ENCODE peak calls at places on chromosome 20, in nine cellular contexts. C is neural progenitor cell, L is HCT116, D is GM23338, N is SK-N-SH, F is MM.1S, P is GM23248, O is PC-3, J is OCI-LY7. E is an unnamed sample.

GRCh38 chr20:64148581-64148980 is 15.7 kb upstream of the MYT1 start:
- DNase-seq in C (no peak), P (no peak), O (no peak), D (no peak), N (no peak), J (no peak), F (no peak), L (no peak), E (no peak)

GRCh38 chr20:11907621-11908020 is 10.1 kb upstream of the BTBD3 start:
- DNase-seq in P (peak; percentile 32), N (no peak), F (no peak), L (no peak), C (no peak), D (no peak), O (no peak), J (no peak), E (no peak)

GRCh38 chr20:46088409-46089075 is 1.2 kb downstream of the NCOA5 start:
- DNase-seq in D (peak; percentile 8), F (peak; percentile 45), C (peak; percentile 26), J (peak; percentile 61), P (peak; percentile 59), N (no peak), L (no peak), O (peak; percentile 68), E (peak; percentile 28)

GRCh38 chr20:23445596-23446217 is 6.2 kb downstream of the CSTL1 start:
- DNase-seq in F (no peak), C (no peak), L (peak; percentile 16), P (peak; percentile 90), O (peak; percentile 93), J (no peak), N (no peak), D (no peak), E (peak; percentile 22)

GRCh38 chr20:23200914-23201313 is 114.8 kb upstream of the CD93 start:
- DNase-seq in J (no peak), D (peak; percentile 85), L (peak; percentile 48), O (peak; percentile 70), F (no peak), N (peak; percentile 16), C (peak; percentile 51), P (peak; percentile 30), E (peak; percentile 75)

GRCh38 chr20:23366384-23366783 is 4.4 kb downstream of the GZF1 start:
- DNase-seq in P (peak; percentile 32), F (peak; percentile 53), J (peak; percentile 8), L (no peak), O (no peak), C (no peak), D (no peak), N (no peak), E (no peak)

GRCh38 chr20:17843246-17844132 is 125.1 kb downstream of the SNX5 start:
- DNase-seq in F (no peak), N (no peak), J (peak; percentile 44), P (peak; percentile 96), C (no peak), O (peak; percentile 94), L (peak; percentile 88), D (no peak), E (no peak)

GRCh38 chr20:34922654-34923381 is 32.8 kb downstream of the GSS start:
- DNase-seq in C (no peak), F (no peak), P (peak; percentile 89), D (no peak), O (peak; percentile 95), J (no peak), N (no peak), L (no peak), E (no peak)

GRCh38 chr20:49477200-49477599 is 5.3 kb downstream of the KCNB1 start:
- DNase-seq in O (no peak), J (no peak), F (peak; percentile 15), P (no peak), C (no peak), N (peak; percentile 48), D (peak; percentile 30), L (no peak), E (no peak)

GRCh38 chr20:44065401-44066340 is 121.3 kb downstream of the JPH2 start:
- DNase-seq in C (no peak), O (no peak), L (no peak), J (no peak), F (no peak), N (no peak), D (no peak), P (no peak), E (no peak)

GRCh38 chr20:41205313-41205712 is 68.0 kb downstream of the PLCG1 start:
- DNase-seq in N (no peak), F (no peak), C (no peak), J (no peak), L (no peak), O (no peak), D (no peak), P (no peak), E (no peak)

GRCh38 chr20:20465259-20465658 is 97.4 kb downstream of the INSM1 start:
- DNase-seq in O (peak; percentile 25), L (no peak), P (peak; percentile 23), F (no peak), N (no peak), J (peak; percentile 13), C (peak; percentile 57), D (peak; percentile 84), E (no peak)

GRCh38 chr20:38034108-38034649 is 633 bp downstream of the RPRD1B start:
- DNase-seq in L (no peak), J (peak; percentile 13), N (no peak), C (no peak), F (no peak), P (peak; percentile 51), O (no peak), D (no peak), E (no peak)

GRCh38 chr20:25685276-25686080 is 11.2 kb downstream of the ZNF337 start:
- DNase-seq in D (peak; percentile 25), C (no peak), F (peak; percentile 65), L (no peak), N (no peak), J (peak; percentile 46), P (no peak), O (no peak), E (no peak)

GRCh38 chr20:57622579-57623381 is 2.6 kb upstream of the ZBP1 start:
- DNase-seq in F (peak; percentile 75), J (peak; percentile 83), C (peak; percentile 63), D (peak; percentile 80), P (peak; percentile 76), N (peak; percentile 84), L (peak; percentile 45), O (peak; percentile 99), E (peak; percentile 76)

GRCh38 chr20:50404419-50405234 is 105.6 kb upstream of the PTPN1 start:
- DNase-seq in O (no peak), L (no peak), D (no peak), P (no peak), J (no peak), C (no peak), F (no peak), N (no peak), E (no peak)

DNA sequence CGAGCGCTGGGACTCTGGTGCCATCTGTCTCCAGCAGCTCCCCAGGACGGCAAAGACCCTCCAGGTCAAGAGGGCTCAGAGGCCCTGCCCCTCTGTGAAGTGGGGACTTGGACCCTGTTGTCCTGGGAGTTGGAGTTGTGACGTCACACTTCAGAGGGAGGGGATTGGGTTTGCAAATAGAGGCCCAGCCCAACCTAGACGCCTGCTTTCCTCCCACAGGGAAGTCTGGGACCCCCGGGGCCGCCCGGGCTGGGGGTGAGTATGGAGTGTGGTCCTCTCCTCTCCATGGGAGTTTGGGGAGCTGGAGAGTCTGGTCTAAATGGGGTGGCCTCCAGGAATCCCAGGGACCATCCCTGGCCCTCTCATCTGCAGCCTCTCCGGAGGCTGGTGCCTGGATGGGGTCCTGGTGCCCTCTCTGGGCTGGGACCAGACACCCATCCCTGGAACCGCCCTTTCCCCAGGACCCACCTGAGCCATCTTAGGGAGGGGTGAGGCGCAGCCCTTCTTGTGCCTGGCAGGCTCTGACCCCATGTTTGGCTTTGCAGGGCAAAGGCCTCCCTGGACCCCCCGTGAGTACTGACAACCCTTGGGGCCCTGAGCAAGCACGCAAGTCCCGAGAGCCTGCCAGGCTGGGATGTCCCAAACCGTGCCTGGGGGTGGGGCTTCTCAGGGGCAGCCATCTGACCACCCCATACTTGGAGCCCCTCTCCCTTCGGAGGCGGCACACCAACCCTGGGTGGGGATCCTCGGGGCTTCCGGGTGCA is 4.3 kb downstream of the COL9A3 start:
- DNase-seq in N (no peak), O (no peak), C (no peak), P (no peak), D (no peak), L (no peak), F (no peak), J (no peak), E (no peak)
- TF ChIP-seq EZH2phosphoT487 in N (no peak), O (no peak), C (no peak), P (no peak), D (no peak), L (no peak), F (no peak), J (no peak), E (no peak)

GRCh38 chr20:1166963-1167720 is 17.6 kb downstream of the TMEM74B start:
- DNase-seq in J (no peak), N (no peak), C (no peak), L (no peak), O (no peak), D (no peak), P (no peak), F (no peak), E (no peak)
- TF ChIP-seq EZH2phosphoT487 in J (no peak), N (no peak), C (no peak), L (no peak), O (no peak), D (no peak), P (no peak), F (no peak), E (no peak)

DNA sequence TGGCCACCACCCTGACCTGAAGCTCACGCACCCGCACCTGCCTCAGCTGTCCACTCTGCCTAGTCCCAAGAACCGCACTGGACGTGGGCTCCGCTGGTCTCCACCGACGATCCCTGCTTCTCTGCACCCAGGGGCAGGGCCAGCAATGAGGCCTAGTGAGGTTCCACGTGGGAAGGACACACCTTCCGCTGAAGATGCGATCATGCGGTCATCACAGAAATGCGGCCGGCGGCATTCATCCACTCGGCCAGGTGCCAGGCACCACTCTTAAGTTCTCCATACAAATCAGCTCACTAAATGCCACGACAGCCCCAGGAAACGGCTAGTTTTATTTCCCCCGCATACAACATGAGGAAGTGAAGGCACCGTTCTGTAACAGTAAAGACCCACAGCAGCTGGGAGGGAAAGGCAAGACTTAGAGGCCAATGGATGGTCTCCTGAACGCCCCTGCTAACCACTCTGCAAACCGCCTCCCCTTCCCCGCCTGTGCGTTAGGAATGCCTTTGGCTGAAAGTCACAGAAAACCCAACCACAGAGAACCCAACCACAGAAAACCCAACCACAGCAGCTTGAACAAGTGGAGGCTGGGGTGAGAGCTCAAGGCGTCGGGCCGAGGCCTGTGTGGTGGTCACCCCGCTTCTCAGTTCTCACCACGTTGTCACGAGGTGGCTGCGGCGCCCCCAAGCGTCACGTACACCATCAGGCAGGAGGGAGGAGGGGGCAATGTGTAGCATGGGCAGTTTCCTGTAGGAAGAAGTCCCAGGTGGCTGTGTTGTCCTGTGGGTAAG is 204.4 kb downstream of the TAF4 start:
- DNase-seq in O (no peak), D (peak; percentile 20), L (no peak), C (no peak), P (no peak), F (no peak), J (no peak), N (no peak), E (no peak)
- TF ChIP-seq EZH2phosphoT487 in O (no peak), D (no peak), L (no peak), C (no peak), P (no peak), F (no peak), J (no peak), N (no peak), E (no peak)

DNA sequence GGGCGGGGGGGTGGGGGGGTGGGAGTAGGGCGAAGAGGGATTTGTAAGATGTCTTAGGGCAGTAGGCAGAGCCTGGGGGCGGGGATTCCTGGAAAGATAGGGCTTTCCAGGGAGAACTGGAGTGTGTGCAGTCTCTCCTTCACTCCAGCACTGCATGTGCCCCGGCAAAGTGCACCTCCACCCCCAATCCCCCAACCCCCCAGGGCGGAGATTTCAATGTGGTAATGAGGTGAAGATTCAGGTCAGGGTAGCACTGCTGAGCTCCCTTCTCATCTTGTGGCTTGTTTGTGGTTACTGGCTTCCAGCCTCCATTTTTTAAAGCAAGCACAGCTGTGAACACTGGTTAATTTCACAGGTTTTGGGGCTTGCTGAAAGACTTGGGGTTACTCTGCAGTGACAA is 5.9 kb downstream of the TMEM239 start:
- DNase-seq in C (peak; percentile 26), J (no peak), D (no peak), P (peak; percentile 30), L (no peak), F (peak; percentile 61), N (no peak), O (no peak), E (no peak)
- TF ChIP-seq EZH2phosphoT487 in C (no peak), J (no peak), D (no peak), P (no peak), L (no peak), F (no peak), N (no peak), O (no peak), E (no peak)